ENCODE peak calls at places on chromosomes 12 and 14, in six cellular contexts. Y is upper lobe of left lung, M is fibroblast of the aortic adventitia, P is fibroblast of lung, G is transverse colon, U is H7. Z is an unnamed sample.

GRCh38 chr12:51269174-51270066 is 795 bp downstream of the SMAGP start:
- DNase-seq in U (peak; percentile 90), G (peak; percentile 84), P (peak; percentile 41), Y (peak; percentile 91), M (peak; percentile 49), Z (peak; percentile 83)

GRCh38 chr12:43728117-43728516 is 30.5 kb downstream of the PUS7L start:
- DNase-seq in Y (no peak), U (no peak), P (peak; percentile 33), G (no peak), M (peak; percentile 32), Z (no peak)

GRCh38 chr14:102088012-102088792 is 1.4 kb upstream of the HSP90AA1 start:
- DNase-seq in U (peak; percentile 68), G (peak; percentile 56), Y (peak; percentile 92), P (no peak), M (no peak), Z (no peak)

GRCh38 chr12:46629331-46630229 is 196.2 kb downstream of the SLC38A4 start:
- DNase-seq in U (no peak), G (no peak), P (no peak), Y (no peak), M (no peak), Z (no peak)

GRCh38 chr12:58529897-58530296 is 390.4 kb downstream of the LRIG3 start:
- DNase-seq in Y (no peak), M (peak; percentile 98), U (no peak), P (peak; percentile 97), G (no peak), Z (no peak)

GRCh38 chr14:89578048-89578619 is 161.1 kb upstream of the FOXN3 start:
- DNase-seq in U (no peak), Y (no peak), P (peak; percentile 48), M (peak; percentile 25), G (no peak), Z (no peak)

GRCh38 chr12:113228394-113229028 is 7.2 kb downstream of the TPCN1 start:
- DNase-seq in G (no peak), P (no peak), M (peak; percentile 24), U (no peak), Y (no peak), Z (no peak)

GRCh38 chr14:92600318-92601053 is 86.9 kb downstream of the RIN3 start:
- DNase-seq in U (no peak), M (peak; percentile 58), G (no peak), Y (no peak), P (peak; percentile 81), Z (no peak)

GRCh38 chr12:51162217-51162616 is 10.7 kb downstream of the TFCP2 start:
- DNase-seq in U (no peak), M (no peak), G (no peak), P (no peak), Y (no peak), Z (no peak)

GRCh38 chr14:90383731-90384542 is 12.9 kb upstream of the CALM1 start:
- DNase-seq in M (peak; percentile 60), P (peak; percentile 62), U (peak; percentile 70), Y (peak; percentile 92), G (peak; percentile 65), Z (peak; percentile 50)

GRCh38 chr12:62605972-62606371 is 139.3 kb downstream of the MON2 start:
- DNase-seq in Y (no peak), M (no peak), P (no peak), G (no peak), U (no peak), Z (no peak)

GRCh38 chr12:107134558-107134957 is 41.2 kb upstream of the CRY1 start:
- DNase-seq in G (no peak), M (no peak), P (no peak), U (peak; percentile 63), Y (no peak), Z (peak; percentile 57)

GRCh38 chr14:21997300-21997699 is 323.7 kb upstream of the OR4E1 start:
- DNase-seq in P (no peak), Y (no peak), G (no peak), M (no peak), U (peak; percentile 57), Z (no peak)

GRCh38 chr12:75996907-75997447 is 34.6 kb downstream of the PHLDA1 start:
- DNase-seq in U (no peak), M (peak; percentile 88), G (no peak), P (no peak), Y (no peak), Z (no peak)

GRCh38 chr12:4824415-4824814 is 85.3 kb upstream of the KCNA1 start:
- DNase-seq in U (no peak), M (peak; percentile 56), P (peak; percentile 35), G (no peak), Y (no peak), Z (no peak)

GRCh38 chr14:77184396-77185092 is 2.9 kb downstream of the TMEM63C start:
- DNase-seq in U (no peak), G (peak; percentile 77), M (no peak), P (no peak), Y (no peak), Z (no peak)

GRCh38 chr14:30610719-30611388 is 11.3 kb upstream of the SCFD1 start:
- DNase-seq in M (peak; percentile 84), U (no peak), G (peak; percentile 74), P (peak; percentile 92), Y (no peak), Z (no peak)

GRCh38 chr14:52366796-52367315 is 52.7 kb downstream of the PTGER2 start:
- DNase-seq in G (no peak), Y (no peak), M (no peak), U (no peak), P (no peak), Z (no peak)

GRCh38 chr12:49027846-49028245 is 9.3 kb upstream of the PRKAG1 start:
- DNase-seq in U (peak; percentile 30), P (no peak), M (no peak), G (peak; percentile 6), Y (no peak), Z (no peak)

GRCh38 chr12:77152623-77153193 is 87.3 kb upstream of the E2F7 start:
- DNase-seq in Y (no peak), M (peak; percentile 85), U (peak; percentile 2), G (no peak), P (peak; percentile 82), Z (no peak)

GRCh38 chr14:77053046-77053841 is 24.7 kb upstream of the IRF2BPL start:
- DNase-seq in P (peak; percentile 79), Y (peak; percentile 92), M (peak; percentile 52), G (peak; percentile 73), U (peak; percentile 97), Z (peak; percentile 84)

GRCh38 chr12:120117961-120118709 is 1.6 kb upstream of the RAB35 start:
- DNase-seq in G (no peak), Y (no peak), M (peak; percentile 44), P (peak; percentile 22), U (peak; percentile 85), Z (no peak)

DNA sequence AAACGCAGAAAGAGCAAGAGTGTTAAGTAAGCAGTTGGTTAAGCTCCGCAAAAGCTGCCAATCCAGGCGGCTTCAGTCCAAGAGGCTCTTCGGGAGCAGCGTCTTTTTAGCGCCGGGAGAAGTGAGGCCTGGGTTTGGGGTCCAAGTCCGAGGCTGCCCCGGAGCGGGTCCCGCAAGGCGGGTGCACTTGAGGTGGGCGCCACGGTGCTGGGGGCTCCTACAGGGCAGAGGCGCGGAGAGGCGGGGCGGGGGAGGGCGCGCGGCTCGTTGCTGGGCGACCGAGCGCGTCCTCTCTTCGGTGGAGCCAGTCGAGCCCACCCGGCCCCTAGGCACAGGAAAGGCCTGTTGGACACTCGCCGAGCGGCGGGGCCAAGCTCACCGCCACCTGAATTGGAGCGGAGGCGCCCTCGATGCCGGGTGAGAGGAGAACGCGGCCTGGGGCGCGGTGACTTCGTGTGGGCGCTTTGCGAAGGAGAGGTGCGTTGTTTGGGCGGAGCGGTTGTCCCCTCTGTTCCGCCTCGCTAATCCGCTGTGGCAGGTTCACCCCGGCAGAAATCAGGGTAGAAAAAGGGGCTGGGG is 15.6 kb downstream of the TTC6 start:
- DNase-seq in G (no peak), M (no peak), Y (peak; percentile 78), U (no peak), P (no peak), Z (no peak)
- H3K4me3 ChIP-seq in G (no peak overlapping the region), M (no peak overlapping the region), Y (no peak overlapping the region), U (no peak overlapping the region), P (peak overlapping the region; percentile 14), Z (no peak overlapping the region)

GRCh38 chr14:24366664-24367505 is 1.1 kb upstream of the NFATC4 start:
- DNase-seq in G (peak; percentile 94), P (peak; percentile 96), M (peak; percentile 97), Y (peak; percentile 96), U (peak; percentile 87), Z (peak; percentile 98)

GRCh38 chr14:24363401-24363800 is 4.6 kb upstream of the NFATC4 start:
- DNase-seq in P (no peak), G (no peak), U (no peak), Y (no peak), M (no peak), Z (no peak)

GRCh38 chr14:24366375-24366663 is 1.7 kb upstream of the NFATC4 start:
- DNase-seq in P (no peak), M (no peak), G (no peak), U (no peak), Y (no peak), Z (no peak)

GRCh38 chr14:24365600-24366374 is 2.2 kb upstream of the NFATC4 start:
- DNase-seq in P (peak; percentile 94), U (peak; percentile 78), G (peak; percentile 92), M (peak; percentile 96), Y (peak; percentile 75), Z (peak; percentile 92)

GRCh38 chr14:24364841-24365240 is 3.1 kb upstream of the NFATC4 start:
- DNase-seq in P (no peak), U (no peak), G (no peak), M (no peak), Y (no peak), Z (no peak)
- H3K4me3 ChIP-seq in P (no peak overlapping the region), U (no peak overlapping the region), G (no peak overlapping the region), M (no peak overlapping the region), Y (no peak overlapping the region), Z (no peak overlapping the region)

DNA sequence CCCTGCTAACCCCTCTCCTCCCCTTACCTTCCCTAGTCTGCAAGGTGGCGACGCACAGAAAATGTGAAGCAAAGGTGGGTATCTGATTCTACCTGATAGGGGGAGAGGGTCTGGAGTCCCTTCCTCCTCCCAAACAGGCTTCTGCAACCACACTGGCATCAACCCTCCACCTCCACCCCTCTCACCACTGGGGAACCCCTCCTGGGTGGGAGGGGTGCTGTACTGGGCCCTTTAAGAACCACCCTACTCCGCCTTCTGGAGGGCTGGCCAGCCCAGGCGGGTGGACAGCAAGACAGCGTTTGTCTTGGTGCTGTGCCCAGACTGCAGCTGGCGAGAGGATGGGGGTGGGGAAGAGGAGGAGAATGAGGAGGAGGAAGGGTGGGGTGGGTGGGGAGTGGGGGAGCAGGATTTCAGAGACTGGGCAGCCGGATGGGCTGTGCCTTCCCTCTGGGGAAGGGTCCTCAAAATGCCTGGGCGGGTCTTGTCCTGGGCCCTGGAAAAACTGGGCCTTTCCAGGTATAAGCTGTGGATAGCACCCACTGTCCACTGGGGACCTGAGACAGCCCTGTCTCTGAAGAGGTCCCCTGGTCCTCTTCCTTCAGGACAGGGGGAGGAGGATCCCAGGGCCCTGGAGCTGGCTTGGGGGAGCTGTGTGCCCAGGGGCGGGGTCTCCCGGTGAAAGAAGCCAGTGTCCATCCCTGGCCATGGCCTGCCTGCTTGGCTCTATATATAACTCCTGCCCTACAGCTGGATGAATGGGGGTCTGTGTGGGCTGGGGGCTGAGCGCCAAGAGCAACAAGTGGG is 2.8 kb downstream of the TNS2 start:
- DNase-seq in Y (no peak), M (peak; percentile 86), G (peak; percentile 90), U (peak; percentile 22), P (peak; percentile 92), Z (no peak)
- H3K4me3 ChIP-seq in Y (peak overlapping the region; percentile 12), M (peak overlapping the region; percentile 88), G (peak overlapping the region; percentile 57), U (no peak overlapping the region), P (peak overlapping the region; percentile 83), Z (no peak overlapping the region)

GRCh38 chr12:132475304-132476037 is 14.5 kb upstream of the FBRSL1 start:
- DNase-seq in Y (peak; percentile 79), U (peak; percentile 91), P (no peak), M (no peak), G (no peak), Z (no peak)
- H3K4me3 ChIP-seq in Y (no peak overlapping the region), U (no peak overlapping the region), P (no peak overlapping the region), M (no peak overlapping the region), G (no peak overlapping the region), Z (no peak overlapping the region)

Z was measured in WERI-Rb-1.